ENCODE peak calls at places on chromosomes 4 and X, in five cellular contexts. V is tibial nerve, R is A549, M is H7, L is choroid plexus epithelial cell. T is an unnamed sample.

GRCh38 chr4:80101086-80101767 is 28.2 kb upstream of the ANTXR2 start:
- DNase-seq in R (no peak), M (no peak), V (no peak), L (no peak), T (no peak)

GRCh38 chr4:136343340-136343739 is 1189.0 kb downstream of the PCDH18 start:
- DNase-seq in R (no peak), V (no peak), M (no peak), L (no peak), T (no peak)

GRCh38 chrX:70509078-70509477 is 64.4 kb downstream of the DLG3 start:
- DNase-seq in L (no peak), R (no peak), V (no peak), M (no peak), T (no peak)

GRCh38 chr4:17315459-17315858 is 196.4 kb downstream of the QDPR start:
- DNase-seq in L (no peak), M (peak; percentile 8), V (no peak), R (no peak), T (no peak)

GRCh38 chr4:65453398-65453797 is 216.9 kb downstream of the EPHA5 start:
- DNase-seq in R (no peak), V (no peak), M (no peak), L (no peak), T (no peak)

GRCh38 chr4:26150948-26151347 is 169.9 kb upstream of the RBPJ start:
- DNase-seq in R (no peak), M (no peak), L (no peak), V (no peak), T (no peak)

GRCh38 chr4:85142451-85142850 is 176.0 kb upstream of the WDFY3 start:
- DNase-seq in V (no peak), M (no peak), L (no peak), R (no peak), T (no peak)

GRCh38 chr4:77169496-77169895 is 12.5 kb downstream of the CCNG2 start:
- DNase-seq in L (peak; percentile 23), V (no peak), R (no peak), M (no peak), T (no peak)

GRCh38 chrX:41722220-41722619 is 1.8 kb upstream of the GPR82 start:
- DNase-seq in V (no peak), M (no peak), R (no peak), L (no peak), T (no peak)

GRCh38 chr4:56466910-56467283 is 520 bp upstream of the SRP72 start:
- DNase-seq in V (no peak), R (no peak), L (no peak), M (peak; percentile 13), T (no peak)

GRCh38 chr4:188454573-188454972 is 315.3 kb downstream of the TRIML1 start:
- DNase-seq in L (no peak), M (no peak), R (no peak), V (no peak), T (no peak)

GRCh38 chr4:147773261-147774184 is 41.6 kb downstream of the ARHGAP10 start:
- DNase-seq in L (peak; percentile 72), M (no peak), V (no peak), R (no peak), T (no peak)

GRCh38 chr4:128600410-128600809 is 209.1 kb upstream of the JADE1 start:
- DNase-seq in L (peak; percentile 46), M (no peak), R (no peak), V (no peak), T (no peak)

GRCh38 chrX:98071331-98071730 is 1187.6 kb downstream of the RPA4 start:
- DNase-seq in R (no peak), M (no peak), V (no peak), L (peak; percentile 27), T (no peak)

GRCh38 chr4:5812506-5813229 is 80.2 kb downstream of the CRMP1 start:
- DNase-seq in L (peak; percentile 89), R (peak; percentile 36), M (peak; percentile 82), V (no peak), T (no peak)

GRCh38 chr4:153114771-153115321 is 89.4 kb upstream of the TRIM2 start:
- DNase-seq in L (peak; percentile 79), R (no peak), M (no peak), V (no peak), T (no peak)

GRCh38 chrX:109782994-109783711 is 50.1 kb upstream of the ACSL4 start:
- DNase-seq in V (no peak), M (no peak), R (no peak), L (peak; percentile 20), T (no peak)

GRCh38 chr4:105146286-105147219 is at the start of gene TET2:
- DNase-seq in V (peak; percentile 55), R (peak; percentile 22), M (peak; percentile 78), L (peak; percentile 89), T (no peak)

GRCh38 chr4:105150511-105150910 is 3.8 kb downstream of the TET2 start:
- DNase-seq in R (no peak), V (no peak), L (no peak), M (no peak), T (no peak)

GRCh38 chr4:105145913-105146285 is 777 bp upstream of the TET2 start:
- DNase-seq in M (no peak), R (no peak), V (no peak), L (no peak), T (no peak)

GRCh38 chr4:105147226-105148151 is 813 bp downstream of the TET2 start:
- DNase-seq in V (no peak), R (no peak), M (peak; percentile 61), L (peak; percentile 54), T (no peak)

GRCh38 chr4:105149771-105150170 is 3.1 kb downstream of the TET2 start:
- DNase-seq in L (no peak), V (no peak), R (no peak), M (no peak), T (no peak)
- H3K4me3 ChIP-seq in L (no peak overlapping the region), V (no peak overlapping the region), R (no peak overlapping the region), M (no peak overlapping the region), T (peak overlapping the region; percentile 14)

DNA sequence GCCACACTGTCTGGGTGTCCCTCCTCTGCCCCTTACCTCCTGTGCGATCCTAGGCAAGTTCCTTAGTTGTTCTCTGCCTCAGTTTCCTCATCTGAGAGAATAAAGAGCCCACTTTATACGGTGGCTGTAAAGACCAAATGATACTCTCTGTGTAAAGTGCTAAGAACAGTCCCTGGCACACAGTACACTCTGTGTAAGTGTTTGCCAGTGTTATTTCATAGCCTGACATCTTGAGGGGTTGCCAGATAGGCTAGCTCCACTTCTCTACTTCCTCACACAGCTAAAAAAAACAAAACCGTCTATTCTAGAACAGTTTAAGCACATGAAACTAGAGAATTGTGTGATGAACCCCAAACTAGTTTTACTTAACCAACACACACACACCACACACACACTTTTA is 17.1 kb downstream of the SPON2 start:
- DNase-seq in R (no peak), M (no peak), L (no peak), V (no peak), T (no peak)
- H3K4me3 ChIP-seq in R (no peak overlapping the region), M (no peak overlapping the region), L (no peak overlapping the region), V (no peak overlapping the region), T (no peak overlapping the region)

GRCh38 chrX:67543818-67544217 is at the start of gene AR:
- DNase-seq in V (peak; percentile 35), R (peak; percentile 15), M (peak; percentile 71), L (peak; percentile 37), T (peak; percentile 27)

GRCh38 chrX:67546496-67547423 is 2.9 kb downstream of the AR start:
- DNase-seq in L (no peak), M (peak; percentile 12), V (no peak), R (no peak), T (no peak)

GRCh38 chrX:67544871-67545771 is 1.3 kb downstream of the AR start:
- DNase-seq in M (peak; percentile 34), R (no peak), L (peak; percentile 16), V (no peak), T (no peak)

GRCh38 chrX:67544281-67544680 is 460 bp downstream of the AR start:
- DNase-seq in R (no peak), V (no peak), L (no peak), M (peak; percentile 57), T (no peak)

DNA sequence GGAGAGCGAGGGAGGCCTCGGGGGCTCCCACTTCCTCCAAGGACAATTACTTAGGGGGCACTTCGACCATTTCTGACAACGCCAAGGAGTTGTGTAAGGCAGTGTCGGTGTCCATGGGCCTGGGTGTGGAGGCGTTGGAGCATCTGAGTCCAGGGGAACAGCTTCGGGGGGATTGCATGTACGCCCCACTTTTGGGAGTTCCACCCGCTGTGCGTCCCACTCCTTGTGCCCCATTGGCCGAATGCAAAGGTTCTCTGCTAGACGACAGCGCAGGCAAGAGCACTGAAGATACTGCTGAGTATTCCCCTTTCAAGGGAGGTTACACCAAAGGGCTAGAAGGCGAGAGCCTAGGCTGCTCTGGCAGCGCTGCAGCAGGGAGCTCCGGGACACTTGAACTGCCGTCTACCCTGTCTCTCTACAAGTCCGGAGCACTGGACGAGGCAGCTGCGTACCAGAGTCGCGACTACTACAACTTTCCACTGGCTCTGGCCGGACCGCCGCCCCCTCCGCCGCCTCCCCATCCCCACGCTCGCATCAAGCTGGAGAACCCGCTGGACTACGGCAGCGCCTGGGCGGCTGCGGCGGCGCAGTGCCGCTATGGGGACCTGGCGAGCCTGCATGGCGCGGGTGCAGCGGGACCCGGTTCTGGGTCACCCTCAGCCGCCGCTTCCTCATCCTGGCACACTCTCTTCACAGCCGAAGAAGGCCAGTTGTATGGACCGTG is 2.1 kb downstream of the AR start:
- DNase-seq in R (no peak), V (no peak), L (peak; percentile 12), M (peak; percentile 45), T (no peak)
- H3K4me3 ChIP-seq in R (peak overlapping the region; percentile 59), V (peak overlapping the region; percentile 57), L (peak overlapping the region; percentile 56), M (peak overlapping the region; percentile 67), T (peak overlapping the region; percentile 52)

DNA sequence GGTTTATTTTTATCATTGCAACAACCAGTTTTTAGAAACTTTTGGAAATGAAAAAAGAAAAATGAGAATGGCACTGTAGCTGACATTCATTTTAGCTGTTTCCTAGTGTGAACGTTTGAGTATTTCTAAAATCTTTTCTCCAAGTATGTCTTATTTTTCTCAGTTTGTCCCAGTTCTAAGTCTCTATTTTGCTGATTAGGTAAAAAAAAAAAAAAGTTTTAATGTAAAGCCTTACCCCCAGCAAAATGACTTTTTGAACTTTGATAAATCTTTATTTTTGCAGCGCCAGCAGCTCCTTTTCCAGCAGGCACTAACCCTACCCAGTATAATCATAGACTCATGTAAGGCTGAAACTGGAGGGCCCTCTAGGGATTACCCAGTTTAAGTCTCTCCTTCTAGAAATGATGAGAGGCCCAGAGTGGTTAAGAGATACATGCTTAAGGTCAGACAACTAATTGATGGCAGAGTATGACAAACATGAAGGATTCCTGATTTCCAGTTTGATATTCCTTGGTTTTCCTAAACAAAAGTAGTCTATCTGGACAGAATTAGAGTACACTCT is 84.3 kb upstream of the SLC4A4 start:
- DNase-seq in R (no peak), V (no peak), L (no peak), M (no peak), T (no peak)
- H3K4me3 ChIP-seq in R (no peak overlapping the region), V (no peak overlapping the region), L (no peak overlapping the region), M (no peak overlapping the region), T (no peak overlapping the region)

GRCh38 chr4:181613210-181613609 is 630.0 kb upstream of the TENM3 start:
- DNase-seq in M (no peak), V (no peak), L (no peak), R (no peak), T (no peak)

GRCh38 chr4:181612240-181612639 is 631.0 kb upstream of the TENM3 start:
- DNase-seq in V (no peak), L (no peak), R (no peak), M (no peak), T (no peak)

GRCh38 chr4:181618896-181619295 is 624.3 kb upstream of the TENM3 start:
- DNase-seq in M (peak; percentile 19), L (no peak), V (no peak), R (no peak), T (no peak)

GRCh38 chr4:181619651-181620050 is 623.6 kb upstream of the TENM3 start:
- DNase-seq in V (no peak), L (no peak), R (no peak), M (no peak), T (no peak)

GRCh38 chr4:181618038-181618618 is 625.1 kb upstream of the TENM3 start:
- DNase-seq in L (no peak), M (no peak), V (no peak), R (no peak), T (no peak)
- H3K4me3 ChIP-seq in L (no peak overlapping the region), M (no peak overlapping the region), V (no peak overlapping the region), R (no peak overlapping the region), T (no peak overlapping the region)

T was measured in breast epithelium.